ENCODE peak calls at places on chromosomes 12 and 14, in five cellular contexts. L, Z, Y, D and E are unnamed samples.

GRCh38 chr14:104451474-104451873 is 128.1 kb upstream of the C14orf180 start:
- DNase-seq in L (no peak), Z (no peak), Y (no peak), D (no peak), E (no peak)

GRCh38 chr14:75563931-75564330 is 14.5 kb upstream of the FLVCR2 start:
- DNase-seq in L (no peak), Z (no peak), Y (no peak), D (no peak), E (no peak)

GRCh38 chr12:121797937-121798801 is 4.7 kb upstream of the RHOF start:
- DNase-seq in L (no peak), Z (peak; percentile 41), Y (peak; percentile 90), D (peak; percentile 89), E (no peak)

GRCh38 chr14:61479746-61480502 is 158.5 kb downstream of the PRKCH start:
- DNase-seq in L (no peak), Z (no peak), Y (no peak), D (no peak), E (no peak)

GRCh38 chr12:99915251-99916082 is 69.3 kb downstream of the ANKS1B start:
- DNase-seq in L (no peak), Z (no peak), Y (no peak), D (no peak), E (peak; percentile 7)

GRCh38 chr14:73457935-73458218 is 469 bp downstream of the NUMB start:
- DNase-seq in L (peak; percentile 60), Z (peak; percentile 29), Y (peak; percentile 58), D (no peak), E (no peak)

GRCh38 chr12:132771126-132771838 is 9.7 kb upstream of the ANKLE2 start:
- DNase-seq in L (no peak), Z (no peak), Y (no peak), D (no peak), E (no peak)

GRCh38 chr14:35302211-35302528 is 10.0 kb downstream of the PSMA6 start:
- DNase-seq in L (no peak), Z (no peak), Y (no peak), D (no peak), E (no peak)

GRCh38 chr12:121773011-121773777 is 20.3 kb downstream of the RHOF start:
- DNase-seq in L (peak; percentile 83), Z (peak; percentile 37), Y (peak; percentile 79), D (peak; percentile 84), E (peak; percentile 82)

GRCh38 chr12:79127268-79127895 is 262.8 kb downstream of the SYT1 start:
- DNase-seq in L (no peak), Z (no peak), Y (no peak), D (no peak), E (no peak)

GRCh38 chr14:63650336-63650952 is 8.8 kb upstream of the WDR89 start:
- DNase-seq in L (peak; percentile 81), Z (no peak), Y (no peak), D (no peak), E (no peak)

DNA sequence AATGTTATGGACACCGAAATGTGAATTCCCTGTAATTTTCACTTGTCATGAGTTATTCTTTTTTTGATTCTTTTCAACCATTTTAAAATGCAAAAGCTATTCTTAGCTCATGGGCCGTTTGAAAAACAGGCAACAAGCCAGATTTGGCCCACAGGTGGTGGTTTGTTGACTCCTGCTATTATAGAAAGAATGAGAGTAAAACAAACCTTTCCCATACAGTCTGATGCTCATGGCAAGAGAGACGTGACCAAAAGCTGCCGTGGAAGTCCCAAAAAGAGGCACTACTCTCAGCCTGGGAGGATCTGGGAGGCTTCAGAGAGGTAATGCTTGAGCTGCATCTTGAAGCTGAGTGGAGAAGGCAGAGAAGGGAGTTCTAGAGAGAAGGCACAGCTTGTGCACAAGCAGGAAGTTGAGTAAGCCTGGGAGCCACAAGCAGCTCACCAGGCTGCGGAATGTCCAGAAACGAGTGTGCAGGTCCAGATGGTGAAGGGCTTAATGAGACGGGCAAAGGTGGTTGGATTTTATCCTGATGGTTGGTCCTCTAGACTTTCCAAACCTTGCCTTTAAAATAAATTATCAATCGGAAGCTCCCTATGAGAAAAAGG is 9.6 kb downstream of the PLXNC1 start:
- DNase-seq in L (peak; percentile 63), Z (no peak), Y (no peak), D (no peak), E (no peak)
- TF ChIP-seq POLR2A in L (no peak), Z (no peak), Y (no peak), D (no peak), E (no peak)

DNA sequence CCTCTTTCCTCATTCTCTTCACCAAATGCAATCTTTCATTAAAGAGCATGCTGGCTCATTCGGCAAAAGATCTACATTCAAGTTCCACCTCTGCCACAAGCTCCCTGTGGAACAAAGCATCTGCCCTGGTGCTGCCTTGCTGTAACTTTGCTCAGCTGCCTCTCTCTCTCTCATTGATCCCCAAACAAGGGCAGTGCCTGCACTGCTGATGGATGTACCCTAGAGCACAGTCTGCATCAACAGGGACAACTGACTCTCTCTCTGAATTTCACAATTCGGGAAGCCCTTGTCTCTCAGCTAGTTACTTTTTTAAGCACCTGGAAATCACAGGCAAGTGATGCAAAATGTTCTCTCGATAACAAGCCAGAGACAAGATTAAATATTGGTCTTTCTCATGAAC is 174.0 kb upstream of the DIO2 start:
- DNase-seq in L (no peak), Z (no peak), Y (no peak), D (no peak), E (no peak)
- TF ChIP-seq POLR2A in L (no peak), Z (no peak), Y (no peak), D (no peak), E (no peak)

GRCh38 chr12:53251477-53252348 is 16.4 kb upstream of the ESPL1 start:
- DNase-seq in L (peak; percentile 89), Z (peak; percentile 65), Y (peak; percentile 84), D (peak; percentile 91), E (peak; percentile 89)
- TF ChIP-seq POLR2A in L (peak; percentile 24), Z (peak; percentile 34), Y (peak; percentile 42), D (peak; percentile 64), E (peak; percentile 68)

GRCh38 chr12:46847001-46847400 is 21.2 kb upstream of the SLC38A4 start:
- DNase-seq in L (no peak), Z (no peak), Y (no peak), D (no peak), E (no peak)

GRCh38 chr12:46841891-46842290 is 16.1 kb upstream of the SLC38A4 start:
- DNase-seq in L (no peak), Z (no peak), Y (peak; percentile 24), D (no peak), E (no peak)

GRCh38 chr12:46839232-46839631 is 13.4 kb upstream of the SLC38A4 start:
- DNase-seq in L (no peak), Z (no peak), Y (no peak), D (no peak), E (no peak)

GRCh38 chr12:46839964-46840363 is 14.2 kb upstream of the SLC38A4 start:
- DNase-seq in L (peak; percentile 24), Z (no peak), Y (no peak), D (no peak), E (no peak)

DNA sequence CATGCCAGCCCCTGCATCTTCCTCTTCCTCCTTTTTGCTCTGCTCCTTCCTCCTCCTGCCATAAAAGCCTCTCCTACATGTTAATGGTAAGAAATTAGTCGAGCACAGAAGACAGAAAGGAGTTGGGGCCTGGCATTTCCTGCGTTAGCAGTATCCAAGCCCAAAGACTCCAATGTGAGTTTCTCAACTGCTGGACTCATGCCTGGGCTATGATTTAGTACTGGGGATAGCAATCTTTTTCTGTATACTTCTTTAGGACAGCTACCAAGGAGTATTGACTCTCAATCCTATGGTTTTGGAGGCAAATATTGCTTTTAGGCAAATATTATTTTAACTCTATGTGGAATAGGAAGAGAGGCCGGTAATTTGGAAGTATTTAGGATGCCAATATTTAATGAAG is 18.0 kb upstream of the SLC38A4 start:
- DNase-seq in L (no peak), Z (no peak), Y (peak; percentile 19), D (no peak), E (no peak)
- TF ChIP-seq POLR2A in L (no peak), Z (no peak), Y (no peak), D (no peak), E (no peak)

GRCh38 chr14:100435459-100435858 is 112.3 kb downstream of the SLC25A47 start:
- DNase-seq in L (no peak), Z (no peak), Y (no peak), D (no peak), E (no peak)

GRCh38 chr14:100434033-100434601 is 111.0 kb downstream of the SLC25A47 start:
- DNase-seq in L (no peak), Z (no peak), Y (no peak), D (no peak), E (no peak)

GRCh38 chr14:100432652-100433427 is 109.7 kb downstream of the SLC25A47 start:
- DNase-seq in L (no peak), Z (no peak), Y (no peak), D (no peak), E (no peak)

GRCh38 chr14:100434911-100435455 is 111.8 kb downstream of the SLC25A47 start:
- DNase-seq in L (no peak), Z (no peak), Y (no peak), D (peak; percentile 19), E (no peak)

DNA sequence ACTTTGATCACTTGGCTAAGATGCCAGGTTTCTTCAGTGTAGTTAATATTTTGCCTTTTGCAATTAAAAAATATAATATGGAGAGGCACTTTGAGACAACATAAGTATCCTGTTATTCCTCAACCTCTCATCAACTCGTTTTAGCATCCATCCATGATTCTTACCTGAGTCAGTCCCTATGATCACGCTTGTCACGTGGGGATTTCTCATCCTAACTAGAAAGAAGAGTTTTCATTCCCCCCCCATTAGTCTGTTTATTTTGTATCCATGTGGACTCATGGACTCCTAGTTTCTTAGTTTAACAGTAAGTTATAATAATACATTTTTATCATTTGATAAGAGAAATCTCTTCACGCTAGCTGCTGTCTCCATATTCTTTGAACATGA is 110.3 kb downstream of the SLC25A47 start:
- DNase-seq in L (no peak), Z (no peak), Y (no peak), D (no peak), E (no peak)
- TF ChIP-seq POLR2A in L (no peak), Z (no peak), Y (no peak), D (no peak), E (no peak)

GRCh38 chr12:114668151-114668891 is 15.7 kb downstream of the TBX3 start:
- DNase-seq in L (peak; percentile 71), Z (peak; percentile 65), Y (peak; percentile 87), D (peak; percentile 84), E (peak; percentile 93)

GRCh38 chr12:114668905-114669304 is 15.1 kb downstream of the TBX3 start:
- DNase-seq in L (no peak), Z (no peak), Y (no peak), D (no peak), E (no peak)

GRCh38 chr12:114670257-114670955 is 13.6 kb downstream of the TBX3 start:
- DNase-seq in L (no peak), Z (no peak), Y (no peak), D (no peak), E (no peak)

GRCh38 chr12:114671321-114671663 is 12.7 kb downstream of the TBX3 start:
- DNase-seq in L (no peak), Z (no peak), Y (no peak), D (no peak), E (no peak)

GRCh38 chr12:114669501-114670256 is 14.3 kb downstream of the TBX3 start:
- DNase-seq in L (no peak), Z (no peak), Y (no peak), D (no peak), E (no peak)
- TF ChIP-seq POLR2A in L (no peak), Z (no peak), Y (no peak), D (no peak), E (no peak)